ENCODE peak calls at places on chromosomes 7 and 10, in four cellular contexts. I is H1, K is esophagus muscularis mucosa, W is upper lobe of left lung. V is an unnamed sample.

GRCh38 chr7:31764457-31764856 is 77.4 kb downstream of the PPP1R17 start:
- DNase-seq in I (no peak), K (no peak), W (no peak), V (no peak)

GRCh38 chr7:132485600-132486594 is 90.4 kb downstream of the PLXNA4 start:
- DNase-seq in I (no peak), K (no peak), W (no peak), V (peak; percentile 86)

GRCh38 chr10:14533295-14533694 is 202.6 kb upstream of the FRMD4A start:
- DNase-seq in I (no peak), K (no peak), W (no peak), V (no peak)

GRCh38 chr7:48806731-48807130 is 117.6 kb upstream of the CDC14C start:
- DNase-seq in I (no peak), K (no peak), W (no peak), V (no peak)

GRCh38 chr10:11610855-11611247 is 599 bp downstream of the USP6NL start:
- DNase-seq in I (peak; percentile 62), K (no peak), W (no peak), V (no peak)

GRCh38 chr10:18104223-18104872 is 35.9 kb upstream of the CACNB2 start:
- DNase-seq in I (peak; percentile 75), K (no peak), W (peak; percentile 37), V (peak; percentile 43)

GRCh38 chr10:124403548-124403947 is 15.2 kb downstream of the OAT start:
- DNase-seq in I (peak; percentile 51), K (no peak), W (no peak), V (peak; percentile 34)

GRCh38 chr10:23556727-23557440 is 118.0 kb downstream of the OTUD1 start:
- DNase-seq in I (no peak), K (no peak), W (no peak), V (no peak)

GRCh38 chr7:111763221-111763791 is 201.0 kb upstream of the IMMP2L start:
- DNase-seq in I (no peak), K (no peak), W (no peak), V (no peak)

GRCh38 chr10:74928742-74929191 is 102.4 kb downstream of the KAT6B start:
- DNase-seq in I (no peak), K (no peak), W (no peak), V (no peak)

GRCh38 chr7:159197066-159197975 is 52.7 kb upstream of the VIPR2 start:
- DNase-seq in I (no peak), K (peak; percentile 83), W (no peak), V (no peak)

GRCh38 chr10:133230387-133231195 is 574 bp downstream of the UTF1 start:
- DNase-seq in I (no peak), K (no peak), W (peak; percentile 36), V (no peak)

GRCh38 chr7:133481676-133482075 is 228.8 kb downstream of the EXOC4 start:
- DNase-seq in I (no peak), K (no peak), W (no peak), V (no peak)

GRCh38 chr10:11678074-11678793 is 63.9 kb upstream of the ECHDC3 start:
- DNase-seq in I (no peak), K (no peak), W (no peak), V (peak; percentile 36)

GRCh38 chr7:22845221-22845844 is 22.7 kb upstream of the TOMM7 start:
- DNase-seq in I (no peak), K (no peak), W (no peak), V (no peak)

DNA sequence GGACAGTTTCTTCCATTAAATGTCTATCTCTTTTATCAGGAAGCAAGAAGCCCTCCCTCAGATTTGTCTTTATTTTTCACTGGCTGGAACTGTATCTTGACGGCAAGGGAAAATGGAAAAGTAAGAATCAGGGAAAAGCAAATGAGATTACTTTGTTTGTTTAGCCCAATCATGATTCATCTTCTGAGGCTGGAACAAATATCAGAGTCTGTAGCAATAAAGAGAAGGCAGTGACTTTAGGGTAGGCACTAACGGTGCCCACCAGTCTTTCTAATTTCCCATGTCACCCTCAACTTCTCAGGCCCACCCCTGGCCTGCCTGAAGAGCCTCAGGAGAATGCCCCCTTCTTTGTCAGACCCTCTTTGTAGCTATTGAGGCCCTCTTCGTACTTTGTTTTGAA is 36.3 kb upstream of the GOLGA7B start:
- DNase-seq in I (no peak), K (no peak), W (no peak), V (no peak)
- TF ChIP-seq EP300 in I (no peak), K (no peak), W (no peak), V (no peak)

DNA sequence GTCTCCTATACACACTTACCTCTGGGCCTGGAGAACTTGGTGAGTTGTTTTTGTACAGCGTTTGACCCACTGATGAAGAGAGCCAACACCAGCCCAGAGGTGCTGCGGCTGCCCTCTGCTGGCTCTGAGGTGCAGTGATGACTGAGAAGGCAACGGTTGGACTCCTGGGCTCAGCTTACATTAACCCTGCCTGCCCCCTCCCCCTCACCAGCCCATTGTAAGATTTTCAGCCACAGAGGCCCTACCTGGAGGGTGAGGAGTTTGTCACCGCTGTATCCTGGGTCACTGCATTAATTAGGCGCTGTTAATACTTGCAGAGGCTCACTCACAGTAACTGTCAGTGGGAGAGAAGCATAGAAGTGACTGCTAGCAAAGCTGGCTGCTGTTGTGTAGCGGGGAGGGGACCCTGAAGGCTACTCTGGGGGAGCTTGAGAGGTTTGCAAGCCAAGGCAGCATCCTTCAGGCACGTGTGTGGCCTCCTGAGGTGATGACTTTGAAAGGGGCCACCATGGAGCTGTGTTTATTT is 18.9 kb upstream of the ANKRD2 start:
- DNase-seq in I (peak; percentile 81), K (no peak), W (peak; percentile 73), V (peak; percentile 68)
- H3K27ac ChIP-seq in I (no peak overlapping the region), K (no peak overlapping the region), W (no peak overlapping the region), V (no peak overlapping the region)

GRCh38 chr7:100680589-100681271 is 7.2 kb downstream of the GNB2 start:
- DNase-seq in I (no peak), K (no peak), W (no peak), V (no peak)
- H3K36me3 ChIP-seq in I (peaks cover 51% of the 10 kb centered on the region), K (peaks cover 65% of the 10 kb centered on the region), W (peaks cover 53% of the 10 kb centered on the region), V (peaks cover 72% of the 10 kb centered on the region)

DNA sequence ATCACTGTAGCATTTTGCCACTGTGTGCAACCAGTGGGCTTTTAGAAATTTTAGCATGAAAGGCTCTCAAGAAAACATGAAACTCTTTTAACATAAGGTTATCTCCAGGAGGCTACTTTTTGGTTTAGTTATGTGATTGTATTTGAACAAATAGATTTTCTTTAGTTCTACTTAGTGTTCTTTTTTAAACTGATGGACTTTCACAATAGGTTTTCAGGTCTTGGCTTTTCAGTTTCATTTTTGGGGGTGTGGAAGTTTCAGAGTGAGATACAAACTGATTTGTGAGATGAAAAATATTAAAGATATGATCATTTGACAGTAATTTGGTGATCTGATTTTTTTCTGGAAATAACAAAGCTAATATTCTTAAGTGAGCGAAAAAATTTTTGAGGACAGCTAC is 344.1 kb downstream of the PHF14 start:
- DNase-seq in I (no peak), K (no peak), W (no peak), V (no peak)
- TF ChIP-seq EP300 in I (no peak), K (no peak), W (no peak), V (no peak)

DNA sequence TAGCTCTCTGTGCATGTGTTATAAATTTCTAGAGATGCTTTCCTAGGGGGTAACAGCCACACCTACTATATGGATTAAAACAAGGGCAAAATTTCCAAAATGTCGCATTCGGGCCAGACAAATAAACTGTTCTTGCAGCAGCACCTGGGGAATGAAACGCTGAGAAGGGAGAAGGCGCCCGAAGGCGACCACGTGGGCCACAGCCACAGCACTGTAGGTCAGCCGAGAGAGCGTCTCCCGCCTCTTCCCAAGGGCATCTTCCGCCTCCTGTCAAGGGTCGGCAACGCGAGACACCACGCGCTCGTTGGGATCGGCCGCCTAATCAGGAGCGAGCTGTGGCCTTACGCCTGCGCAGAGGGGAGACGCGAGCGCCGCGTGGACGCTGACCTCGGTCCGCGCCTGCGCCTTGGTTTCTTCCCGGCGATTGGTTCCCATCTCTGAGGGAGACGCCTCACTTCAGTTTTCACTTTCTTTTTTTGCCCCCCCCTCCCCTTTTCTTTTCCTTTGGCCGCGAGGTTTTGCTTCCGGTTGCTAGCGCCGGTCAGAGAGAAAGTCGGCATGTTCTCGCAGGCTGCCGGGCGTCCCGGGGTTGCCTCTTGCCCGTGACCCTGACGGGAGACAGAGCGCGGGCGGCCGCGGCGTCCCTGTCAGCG is at the start of gene TASOR2:
- DNase-seq in I (peak; percentile 96), K (peak; percentile 98), W (peak; percentile 97), V (peak; percentile 98)
- H3K27ac ChIP-seq in I (peak within 1 kb of the TSS; percentile 33), K (peak within 1 kb of the TSS; percentile 92), W (peak within 1 kb of the TSS; percentile 91), V (peak within 1 kb of the TSS; percentile 93)

GRCh38 chr7:64999165-65000004 is 7.1 kb downstream of the ERV3-1 start:
- DNase-seq in I (no peak), K (no peak), W (peak; percentile 56), V (peak; percentile 57)
- H3K36me3 ChIP-seq in I (peaks cover 6% of the 10 kb centered on the region), K (no peaks in the 10 kb centered on the region), W (no peaks in the 10 kb centered on the region), V (peaks cover 6% of the 10 kb centered on the region)

GRCh38 chr10:49260636-49261296 is 38.2 kb upstream of the C10orf71 start:
- DNase-seq in I (no peak), K (no peak), W (no peak), V (no peak)
- TF ChIP-seq EP300 in I (no peak), K (no peak), W (no peak), V (no peak)

GRCh38 chr7:139648941-139649425 is 125.5 kb downstream of the CLEC2L start:
- DNase-seq in I (no peak), K (no peak), W (peak; percentile 58), V (peak; percentile 41)
- H3K27ac ChIP-seq in I (no peak overlapping the region), K (peak overlapping the region; percentile 65), W (peak overlapping the region; percentile 77), V (peak overlapping the region; percentile 69)

DNA sequence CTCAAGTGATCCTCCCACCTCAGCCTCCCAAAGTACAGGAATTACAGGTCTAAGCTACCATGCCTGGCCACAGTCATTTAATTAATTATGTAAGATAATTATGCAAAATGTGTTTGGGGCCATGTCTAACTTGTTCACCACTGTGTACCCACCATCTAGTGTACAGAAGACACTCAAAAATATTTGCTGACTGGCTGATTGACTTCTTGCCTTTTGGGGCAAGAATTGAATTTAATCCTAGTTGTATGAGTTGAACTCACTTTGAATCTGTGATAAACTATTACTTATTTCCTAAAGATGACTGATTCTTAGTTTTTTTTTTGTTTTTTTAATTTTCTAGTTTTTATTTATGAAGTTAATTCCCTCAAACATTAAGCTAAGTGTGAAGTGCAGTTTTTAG is 15.8 kb upstream of the ZC3HAV1L start:
- DNase-seq in I (no peak), K (no peak), W (no peak), V (no peak)
- H3K36me3 ChIP-seq in I (no peaks in the 10 kb centered on the region), K (peaks cover 45% of the 10 kb centered on the region), W (peaks cover 38% of the 10 kb centered on the region), V (peaks cover 100% of the 10 kb centered on the region)